ENCODE peak calls at places on chromosomes 4 and X, in six cellular contexts. K, O, B, T, Y and R are unnamed samples.
A peak's percentile ranks its signal among the peaks of the same experiment; 100 is the strongest.

GRCh38 chrX:130118941-130119640 is 8.8 kb upstream of the ELF4 start:
- DNase-seq in O (peak; percentile 35), T (no peak), B (no peak), K (peak; percentile 68), Y (no peak), R (peak; percentile 51)

GRCh38 chr4:184385705-184386141 is 88.6 kb downstream of the IRF2 start:
- DNase-seq in O (peak; percentile 39), K (no peak), B (no peak), T (no peak), Y (no peak), R (no peak)

GRCh38 chrX:19824603-19825002 is 62.8 kb downstream of the SH3KBP1 start:
- DNase-seq in K (no peak), Y (peak; percentile 53), B (peak; percentile 56), T (no peak), O (no peak), R (peak; percentile 68)

GRCh38 chr4:32631824-32632223 is 1911.7 kb downstream of the PCDH7 start:
- DNase-seq in Y (no peak), K (no peak), O (no peak), B (no peak), T (no peak), R (no peak)

GRCh38 chr4:89586864-89587263 is 250.1 kb downstream of the SNCA start:
- DNase-seq in T (peak; percentile 2), K (peak; percentile 28), Y (no peak), B (no peak), O (peak; percentile 44), R (peak; percentile 22)

GRCh38 chr4:94641702-94642560 is 115.8 kb upstream of the BMPR1B start:
- DNase-seq in Y (peak; percentile 46), B (no peak), T (no peak), O (peak; percentile 47), K (peak; percentile 58), R (peak; percentile 51)

GRCh38 chr4:60195256-60195655 is 1004.9 kb upstream of the ADGRL3 start:
- DNase-seq in T (no peak), B (no peak), O (no peak), Y (no peak), K (no peak), R (no peak)

GRCh38 chrX:8125566-8125965 is 45.5 kb downstream of the VCX2 start:
- DNase-seq in Y (no peak), K (no peak), T (no peak), B (no peak), O (no peak), R (no peak)

GRCh38 chr4:6038711-6039110 is 20.5 kb upstream of the C4orf50 start:
- DNase-seq in Y (no peak), O (no peak), T (no peak), B (no peak), K (no peak), R (no peak)

GRCh38 chrX:151987108-151987507 is 12.6 kb upstream of the GABRE start:
- DNase-seq in K (no peak), Y (no peak), B (no peak), O (no peak), T (no peak), R (no peak)

GRCh38 chr4:37241646-37242045 is 2.9 kb upstream of the NWD2 start:
- DNase-seq in K (no peak), T (no peak), B (no peak), O (no peak), Y (no peak), R (no peak)

GRCh38 chr4:112517067-112517588 is 1.1 kb upstream of the NEUROG2 start:
- DNase-seq in B (no peak), Y (no peak), O (no peak), K (no peak), T (no peak), R (no peak)

GRCh38 chr4:126568652-126569580 is 1063.8 kb upstream of the INTU start:
- DNase-seq in O (no peak), Y (no peak), T (no peak), K (no peak), B (no peak), R (no peak)

GRCh38 chr4:4858527-4858926 is 938 bp upstream of the MSX1 start:
- DNase-seq in K (no peak), B (no peak), T (no peak), Y (no peak), O (no peak), R (no peak)

GRCh38 chr4:185005209-185005819 is 13.0 kb upstream of the HELT start:
- DNase-seq in O (peak; percentile 80), Y (peak; percentile 69), K (peak; percentile 77), B (peak; percentile 68), T (peak; percentile 65), R (peak; percentile 64)

GRCh38 chrX:68659385-68659784 is 11.9 kb downstream of the STARD8 start:
- DNase-seq in O (peak; percentile 12), Y (no peak), T (no peak), B (no peak), K (no peak), R (no peak)

GRCh38 chrX:121987163-121987562 is 939.8 kb downstream of the GLUD2 start:
- DNase-seq in T (no peak), K (peak; percentile 86), O (peak; percentile 49), Y (peak; percentile 63), B (no peak), R (peak; percentile 68)

GRCh38 chr4:77156912-77157858 is at the start of gene CCNG2:
- DNase-seq in T (no peak), Y (peak; percentile 90), B (peak; percentile 85), O (peak; percentile 94), K (peak; percentile 32), R (peak; percentile 94)

GRCh38 chr4:22238742-22239141 is 277.1 kb downstream of the ADGRA3 start:
- DNase-seq in O (peak; percentile 5), T (no peak), K (peak; percentile 12), B (no peak), Y (no peak), R (no peak)

GRCh38 chr4:22237846-22238513 is 277.9 kb downstream of the ADGRA3 start:
- DNase-seq in K (no peak), Y (no peak), B (no peak), T (no peak), O (no peak), R (no peak)

GRCh38 chr4:22233257-22233656 is 282.6 kb downstream of the ADGRA3 start:
- DNase-seq in T (no peak), K (no peak), B (no peak), Y (no peak), O (no peak), R (no peak)

GRCh38 chr4:22237155-22237751 is 278.6 kb downstream of the ADGRA3 start:
- DNase-seq in O (peak; percentile 8), Y (no peak), B (no peak), T (no peak), K (peak; percentile 25), R (no peak)

GRCh38 chr4:22235798-22236197 is 280.1 kb downstream of the ADGRA3 start:
- DNase-seq in B (no peak), O (no peak), K (no peak), Y (no peak), T (no peak), R (no peak)
- TF ChIP-seq CTCF in B (no peak), O (no peak), K (no peak), Y (no peak), T (no peak), R (no peak)

GRCh38 chr4:159505275-159505975 is 402.5 kb downstream of the RAPGEF2 start:
- DNase-seq in T (no peak), O (no peak), K (no peak), Y (no peak), B (no peak), R (no peak)

GRCh38 chr4:159506801-159507517 is 404.1 kb downstream of the RAPGEF2 start:
- DNase-seq in T (no peak), B (no peak), Y (no peak), K (no peak), O (no peak), R (no peak)

GRCh38 chr4:159503243-159503642 is 400.4 kb downstream of the RAPGEF2 start:
- DNase-seq in Y (no peak), B (no peak), K (no peak), O (no peak), T (no peak), R (no peak)

GRCh38 chr4:159508917-159509500 is 406.1 kb downstream of the RAPGEF2 start:
- DNase-seq in B (peak; percentile 85), Y (no peak), K (no peak), T (no peak), O (peak; percentile 47), R (no peak)

DNA sequence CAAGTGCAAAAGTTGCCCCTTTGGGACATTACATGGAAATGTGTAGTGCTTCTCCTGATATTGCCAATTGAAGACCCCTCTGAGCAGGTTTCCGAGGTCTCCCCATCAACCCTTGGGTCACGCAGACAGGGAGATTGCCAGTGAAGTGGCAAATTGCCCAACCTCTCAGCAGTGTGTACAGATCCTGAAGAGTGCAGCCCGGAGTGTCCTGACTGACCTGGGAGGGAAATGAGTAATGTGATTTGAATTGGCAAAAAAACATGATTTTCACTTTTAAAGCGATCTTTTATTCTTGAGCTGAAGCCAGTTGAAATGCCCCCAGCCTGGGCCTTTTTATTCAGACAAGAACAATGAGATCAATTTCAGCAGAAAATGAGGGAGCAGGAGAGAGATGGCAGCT is 401.8 kb downstream of the RAPGEF2 start:
- DNase-seq in K (peak; percentile 23), Y (no peak), B (peak; percentile 58), T (no peak), O (peak; percentile 59), R (no peak)
- H3K4me3 ChIP-seq in K (no peak overlapping the region), Y (no peak overlapping the region), B (peak overlapping the region; percentile 10), T (no peak overlapping the region), O (no peak overlapping the region), R (no peak overlapping the region)

GRCh38 chr4:55077577-55077976 is 47.8 kb downstream of the KDR start:
- DNase-seq in K (no peak), Y (no peak), B (no peak), T (no peak), O (no peak), R (no peak)

GRCh38 chr4:55080174-55080865 is 45.1 kb downstream of the KDR start:
- DNase-seq in K (peak; percentile 79), O (no peak), B (peak; percentile 38), Y (peak; percentile 49), T (no peak), R (peak; percentile 73)

GRCh38 chr4:55078987-55079386 is 46.4 kb downstream of the KDR start:
- DNase-seq in K (peak; percentile 93), T (no peak), O (peak; percentile 94), Y (peak; percentile 62), B (peak; percentile 93), R (peak; percentile 81)

GRCh38 chr4:55075823-55076418 is 49.5 kb downstream of the KDR start:
- DNase-seq in Y (no peak), B (peak; percentile 11), T (no peak), K (peak; percentile 27), O (peak; percentile 38), R (no peak)

GRCh38 chr4:55079451-55080173 is 45.8 kb downstream of the KDR start:
- DNase-seq in O (no peak), K (peak; percentile 20), Y (peak; percentile 16), B (peak; percentile 24), T (peak; percentile 6), R (peak; percentile 44)
- TF ChIP-seq CTCF in O (no peak), K (no peak), Y (no peak), B (no peak), T (no peak), R (no peak)

GRCh38 chrX:80331285-80331684 is 89.0 kb upstream of the TENT5D start:
- DNase-seq in B (no peak), T (no peak), K (no peak), Y (no peak), O (no peak), R (no peak)

GRCh38 chrX:80335062-80335830 is 85.0 kb upstream of the TENT5D start:
- DNase-seq in K (peak; percentile 39), O (peak; percentile 2), T (no peak), Y (no peak), B (no peak), R (peak; percentile 17)

GRCh38 chrX:80334583-80334982 is 85.7 kb upstream of the TENT5D start:
- DNase-seq in B (no peak), O (no peak), T (no peak), Y (no peak), K (no peak), R (no peak)
- H3K4me3 ChIP-seq in B (no peak overlapping the region), O (peak overlapping the region; percentile 32), T (no peak overlapping the region), Y (no peak overlapping the region), K (peak overlapping the region; percentile 67), R (peak overlapping the region; percentile 51)

GRCh38 chrX:109472939-109473713 is 8.8 kb downstream of the GUCY2F start:
- DNase-seq in B (peak; percentile 81), T (no peak), O (peak; percentile 81), K (peak; percentile 60), Y (peak; percentile 65), R (peak; percentile 5)
- TF ChIP-seq CTCF in B (peak; percentile 60), T (no peak), O (peak; percentile 37), K (peak; percentile 42), Y (peak; percentile 5), R (peak; percentile 2)